ENCODE peak calls at places on chromosome 2, in seven cellular contexts. J, C, A, U, N, Z and S are unnamed samples.

GRCh38 chr2:118697771-118698170 is 149.7 kb downstream of the EN1 start:
- DNase-seq in U (no peak), C (no peak), A (no peak), Z (no peak), J (no peak), N (no peak), S (no peak)

GRCh38 chr2:36461039-36461681 is 105.6 kb downstream of the CRIM1 start:
- DNase-seq in N (peak), Z (no peak), A (no peak), C (no peak), U (no peak), J (no peak), S (no peak)

GRCh38 chr2:180722551-180723239 is 257.7 kb upstream of the UBE2E3 start:
- DNase-seq in A (no peak), J (no peak), Z (no peak), C (no peak), U (no peak), N (no peak), S (no peak)

GRCh38 chr2:42214669-42215068 is 45.5 kb downstream of the EML4 start:
- DNase-seq in N (no peak), U (no peak), A (no peak), J (no peak), C (no peak), Z (no peak), S (no peak)

GRCh38 chr2:197786010-197786877 is 1.1 kb upstream of the BOLL start:
- DNase-seq in C (peak), U (peak), J (no peak), N (no peak), A (peak), Z (peak), S (peak)

GRCh38 chr2:54508521-54508920 is 52.4 kb downstream of the SPTBN1 start:
- DNase-seq in N (no peak), A (no peak), C (no peak), Z (no peak), J (no peak), U (no peak), S (no peak)

GRCh38 chr2:227499971-227500630 is 28.1 kb downstream of the AGFG1 start:
- DNase-seq in Z (no peak), A (no peak), C (no peak), N (no peak), J (no peak), U (no peak), S (no peak)

GRCh38 chr2:170462433-170463205 is 252.5 kb upstream of the SP5 start:
- DNase-seq in U (no peak), J (no peak), Z (no peak), N (no peak), C (no peak), A (no peak), S (no peak)

GRCh38 chr2:10400568-10400977 is 47.6 kb downstream of the ODC1 start:
- DNase-seq in Z (peak), A (no peak), U (peak), C (no peak), N (peak), J (no peak), S (peak)